ENCODE peak calls at places on chromosomes 13 and 19, in four cellular contexts. P, V, A and K are unnamed samples.

GRCh38 chr19:47479701-47480503 is 4.1 kb downstream of the KPTN start:
- DNase-seq in P (peak; percentile 97), V (peak; percentile 51), A (no peak), K (no peak)

GRCh38 chr13:101248739-101249138 is 167.6 kb downstream of the NALCN start:
- DNase-seq in P (no peak), V (no peak), A (no peak), K (no peak)

GRCh38 chr19:14006766-14007562 is 844 bp upstream of the RFX1 start:
- DNase-seq in P (peak; percentile 84), V (no peak), A (no peak), K (no peak)

GRCh38 chr13:51895906-51896888 is 34.4 kb downstream of the CCDC70 start:
- DNase-seq in P (peak; percentile 51), V (peak; percentile 51), A (peak; percentile 45), K (no peak)

GRCh38 chr19:4098493-4098892 is 25.4 kb downstream of the MAP2K2 start:
- DNase-seq in P (no peak), V (no peak), A (no peak), K (no peak)

GRCh38 chr13:77740931-77741586 is 43.6 kb downstream of the SLAIN1 start:
- DNase-seq in P (no peak), V (no peak), A (no peak), K (no peak)

GRCh38 chr13:60629158-60629557 is 232.1 kb downstream of the TDRD3 start:
- DNase-seq in P (no peak), V (peak; percentile 15), A (no peak), K (no peak)

GRCh38 chr19:5956323-5956722 is 21.6 kb downstream of the RANBP3 start:
- DNase-seq in P (no peak), V (no peak), A (no peak), K (no peak)

GRCh38 chr19:38434549-38435051 is 1.1 kb downstream of the RYR1 start:
- DNase-seq in P (peak; percentile 69), V (no peak), A (no peak), K (no peak)

GRCh38 chr19:13103961-13104847 is 1.5 kb upstream of the LYL1 start:
- DNase-seq in P (peak; percentile 71), V (no peak), A (no peak), K (no peak)

GRCh38 chr13:22252281-22252830 is 581.5 kb downstream of the FGF9 start:
- DNase-seq in P (no peak), V (no peak), A (no peak), K (no peak)

GRCh38 chr19:39424934-39425333 is 10.8 kb downstream of the RPS16 start:
- DNase-seq in P (no peak), V (no peak), A (no peak), K (no peak)

GRCh38 chr19:1181606-1182005 is 7.5 kb upstream of the SBNO2 start:
- DNase-seq in P (no peak), V (no peak), A (no peak), K (no peak)

DNA sequence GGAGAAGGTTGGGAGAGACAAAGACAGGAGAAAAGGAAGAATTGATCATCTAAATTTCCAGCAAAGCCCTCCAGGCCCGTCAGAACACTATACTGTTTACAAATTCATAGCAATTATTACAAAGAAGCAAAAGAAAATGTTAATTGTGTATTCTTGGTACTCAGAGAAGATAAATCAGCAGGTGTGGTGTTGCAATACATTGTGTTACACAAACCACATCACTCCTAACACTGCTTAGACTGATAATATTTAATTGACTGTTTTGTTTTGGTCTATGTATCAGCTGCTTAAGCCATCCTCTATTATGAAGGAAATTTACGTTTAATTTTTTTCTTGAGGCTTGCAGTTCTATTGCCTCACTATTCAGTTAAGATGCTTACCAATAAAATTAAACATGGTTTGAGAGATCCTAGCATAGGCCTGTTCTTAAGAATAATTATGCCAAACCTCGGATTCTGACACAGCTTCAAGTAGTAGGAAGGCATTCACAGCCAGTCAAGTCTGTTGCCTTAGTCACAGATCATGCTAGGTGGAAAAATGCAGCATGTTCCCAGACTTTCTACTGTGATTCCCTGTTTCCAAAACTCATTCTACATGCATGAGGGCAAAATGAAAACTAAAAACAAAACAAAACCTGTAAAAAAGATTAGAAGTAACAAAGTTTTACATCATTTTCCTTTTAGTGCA is 129.2 kb downstream of the TBC1D4 start:
- DNase-seq in P (no peak), V (no peak), A (no peak), K (no peak)
- TF ChIP-seq RFX5 in P (no peak), V (no peak), A (no peak), K (no peak)

GRCh38 chr19:8611890-8612806 is 1.6 kb upstream of the ADAMTS10 start:
- DNase-seq in P (no peak), V (peak; percentile 41), A (no peak), K (no peak)
- TF ChIP-seq CREB1 in P (no peak), V (no peak), A (no peak), K (no peak)

DNA sequence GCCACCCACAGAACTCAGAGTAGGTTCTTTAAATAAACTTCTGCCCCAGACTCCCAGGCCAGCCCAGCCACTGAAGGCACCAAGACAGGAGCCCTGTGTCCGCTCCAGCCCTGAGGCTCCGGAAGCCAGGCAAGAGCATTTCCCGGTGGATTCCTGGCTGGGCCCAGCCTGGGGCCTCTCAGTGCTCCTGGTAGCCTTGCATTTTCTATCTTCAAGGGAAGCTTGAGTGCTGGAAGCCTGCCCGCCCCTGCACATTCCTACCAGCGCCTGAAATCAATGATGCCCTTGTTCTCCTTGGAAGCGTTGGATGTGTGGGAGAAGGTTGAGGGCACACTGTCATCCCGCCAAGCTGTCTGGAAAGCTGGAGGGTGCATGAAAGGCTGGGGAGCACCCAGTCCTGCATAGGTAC is 70.3 kb downstream of the ALOX5AP start:
- DNase-seq in P (no peak), V (no peak), A (peak; percentile 90), K (no peak)
- TF ChIP-seq RFX5 in P (no peak), V (no peak), A (no peak), K (no peak)

GRCh38 chr13:99176309-99177276 is 24.1 kb upstream of the UBAC2 start:
- DNase-seq in P (peak; percentile 75), V (peak; percentile 64), A (peak; percentile 58), K (no peak)
- TF ChIP-seq CREB1 in P (no peak), V (no peak), A (no peak), K (no peak)

GRCh38 chr13:93547886-93548285 is 321.3 kb downstream of the GPC6 start:
- DNase-seq in P (no peak), V (no peak), A (no peak), K (no peak)
- TF ChIP-seq RFX5 in P (no peak), V (no peak), A (no peak), K (no peak)

DNA sequence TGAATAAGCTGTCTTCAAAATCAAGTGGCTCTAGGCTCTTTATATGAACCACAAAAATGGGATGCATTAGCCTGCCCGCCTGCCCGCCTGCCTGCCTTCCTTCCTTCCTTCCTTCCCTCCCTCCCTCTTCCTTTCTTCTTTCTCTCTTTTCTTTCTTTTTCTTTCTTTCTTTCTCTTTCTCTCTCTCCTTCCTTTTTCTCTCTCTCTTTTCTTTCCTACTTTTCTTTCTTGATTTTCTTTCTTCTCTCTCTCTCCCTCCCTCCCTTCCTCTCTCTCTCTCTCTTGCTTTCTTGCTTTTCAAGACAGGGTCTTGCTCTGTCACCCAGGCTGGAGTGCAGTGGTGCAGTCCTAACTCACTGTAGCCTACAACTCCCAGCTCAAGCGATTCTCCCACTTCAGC is 26.9 kb downstream of the F2RL3 start:
- DNase-seq in P (no peak), V (no peak), A (no peak), K (no peak)
- TF ChIP-seq CREB1 in P (no peak), V (no peak), A (no peak), K (no peak)

DNA sequence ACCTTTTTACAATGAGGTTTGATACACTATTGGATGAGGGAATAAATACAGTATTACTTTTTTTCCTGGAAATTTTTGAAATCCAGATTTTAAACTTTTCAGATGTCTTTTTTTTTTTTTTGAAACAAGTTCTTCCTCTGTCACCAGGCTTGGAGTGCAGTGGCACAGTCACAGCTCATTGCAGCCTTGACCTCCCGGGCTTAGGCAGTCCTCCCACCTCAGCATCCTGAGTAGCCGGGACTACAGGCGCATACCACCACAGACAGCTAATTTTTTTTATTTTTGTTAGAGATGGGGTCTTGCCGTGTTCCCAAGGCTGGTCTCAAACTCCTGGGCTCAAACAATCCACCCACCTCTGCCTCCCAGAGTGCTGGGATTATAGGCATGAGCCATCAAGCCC is 96.8 kb downstream of the RNF17 start:
- DNase-seq in P (no peak), V (no peak), A (no peak), K (no peak)
- TF ChIP-seq RFX5 in P (no peak), V (no peak), A (no peak), K (no peak)

GRCh38 chr19:41882568-41883462 is at the start of gene ARHGEF1:
- DNase-seq in P (peak; percentile 89), V (no peak), A (no peak), K (no peak)
- TF ChIP-seq CREB1 in P (no peak), V (no peak), A (no peak), K (no peak)

GRCh38 chr19:54506079-54506478 is 3.4 kb downstream of the LAIR2 start:
- DNase-seq in P (no peak), V (no peak), A (no peak), K (no peak)
- TF ChIP-seq RFX5 in P (no peak), V (no peak), A (no peak), K (no peak)